ENCODE peak calls at places on chromosomes 12 and 14, in six cellular contexts. K is fibroblast of lung; O is ovary; M is naive thymus-derived CD4-positive, alpha-beta T cell; B is keratinocyte; N is CD8-positive, alpha-beta memory T cell. U is an unnamed sample.

GRCh38 chr14:37116933-37117844 is 55.2 kb downstream of the SLC25A21 start:
- DNase-seq in K (peak; percentile 73), O (no peak), M (no peak), B (no peak), N (no peak), U (no peak)

GRCh38 chr12:122099280-122099749 is 20.8 kb downstream of the MLXIP start:
- DNase-seq in K (no peak), O (no peak), M (no peak), B (no peak), N (no peak), U (no peak)

GRCh38 chr14:103231376-103232019 is 102.5 kb upstream of the EIF5 start:
- DNase-seq in K (no peak), O (no peak), M (no peak), B (no peak), N (no peak), U (no peak)

GRCh38 chr12:96271469-96272199 is 77.5 kb downstream of the ELK3 start:
- DNase-seq in K (peak; percentile 76), O (no peak), M (no peak), B (no peak), N (no peak), U (no peak)

GRCh38 chr12:119803391-119803791 is 73.7 kb downstream of the CIT start:
- DNase-seq in K (peak; percentile 77), O (peak; percentile 20), M (no peak), B (no peak), N (no peak), U (no peak)

GRCh38 chr12:29041621-29042020 is 107.5 kb upstream of the FAR2 start:
- DNase-seq in K (peak; percentile 84), O (no peak), M (no peak), B (no peak), N (no peak), U (no peak)

GRCh38 chr12:111773801-111774551 is 7.2 kb downstream of the ALDH2 start:
- DNase-seq in K (peak; percentile 96), O (peak; percentile 78), M (no peak), B (no peak), N (no peak), U (no peak)

GRCh38 chr12:643478-644292 is 19.6 kb downstream of the NINJ2 start:
- DNase-seq in K (no peak), O (no peak), M (peak; percentile 35), B (no peak), N (no peak), U (no peak)

GRCh38 chr12:116432321-116432750 is 126.8 kb upstream of the MAP1LC3B2 start:
- DNase-seq in K (peak; percentile 92), O (no peak), M (no peak), B (no peak), N (no peak), U (no peak)

GRCh38 chr12:10339441-10339840 is 31.8 kb downstream of the KLRD1 start:
- DNase-seq in K (no peak), O (no peak), M (no peak), B (no peak), N (no peak), U (no peak)

GRCh38 chr12:121568971-121569808 is 11.6 kb downstream of the KDM2B start:
- DNase-seq in K (peak; percentile 49), O (no peak), M (no peak), B (no peak), N (no peak), U (no peak)

GRCh38 chr12:11768233-11768965 is 118.9 kb downstream of the ETV6 start:
- DNase-seq in K (no peak), O (no peak), M (no peak), B (no peak), N (no peak), U (no peak)
- H3K4me1 ChIP-seq in K (peaks cover 18% of the 10 kb centered on the region), O (peaks cover 9% of the 10 kb centered on the region), M (peaks cover 24% of the 10 kb centered on the region), B (no peaks in the 10 kb centered on the region), N (peaks cover 40% of the 10 kb centered on the region), U (no peaks in the 10 kb centered on the region)

DNA sequence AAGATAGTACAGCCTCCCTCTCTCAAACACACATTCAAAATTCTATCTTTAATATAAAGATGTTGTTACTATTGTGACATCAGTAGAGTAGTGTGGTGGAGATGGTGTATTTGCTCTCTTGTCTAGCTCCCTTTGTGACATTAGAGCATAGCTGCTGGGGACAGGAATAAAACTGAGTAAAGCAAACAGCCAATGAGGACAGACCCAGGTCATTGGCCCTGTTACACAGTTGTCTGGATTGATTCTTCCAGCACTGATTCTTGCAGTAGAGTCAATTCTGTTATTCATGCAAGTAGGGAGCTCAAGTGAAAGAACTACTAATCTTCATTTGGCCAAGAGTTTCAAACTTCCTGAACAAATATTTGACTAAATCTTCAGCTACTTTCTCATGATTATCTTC is 72.4 kb downstream of the SCN8A start:
- DNase-seq in K (no peak), O (no peak), M (no peak), B (no peak), N (no peak), U (no peak)
- H3K4me3 ChIP-seq in K (no peak overlapping the region), O (no peak overlapping the region), M (no peak overlapping the region), B (no peak overlapping the region), N (no peak overlapping the region), U (no peak overlapping the region)

DNA sequence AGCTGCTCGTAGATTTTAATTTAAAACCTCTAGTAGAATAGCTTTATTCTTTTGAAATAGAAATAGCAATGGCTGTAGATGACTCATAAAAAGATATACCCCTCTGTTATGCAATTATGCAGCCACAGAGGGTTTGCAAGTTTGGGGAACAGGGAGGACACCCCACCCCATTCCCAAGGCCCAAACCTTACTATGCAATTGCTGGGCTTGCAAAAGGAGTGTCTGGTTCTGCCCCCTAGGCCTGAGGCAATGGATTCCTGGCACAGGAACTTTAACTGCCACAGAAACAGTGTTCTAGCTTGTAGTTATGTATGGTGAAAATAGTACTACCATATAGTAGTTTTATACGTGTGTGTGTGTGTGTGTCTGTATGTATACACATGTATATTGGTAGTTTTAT is 403.3 kb downstream of the ADAMTS20 start:
- DNase-seq in K (no peak), O (no peak), M (no peak), B (peak; percentile 73), N (no peak), U (no peak)
- H3K27ac ChIP-seq in K (no peak overlapping the region), O (no peak overlapping the region), M (no peak overlapping the region), B (no peak overlapping the region), N (no peak overlapping the region), U (no peak overlapping the region)

GRCh38 chr12:25130741-25131188 is 64.2 kb downstream of the DNAI7 start:
- DNase-seq in K (peak; percentile 82), O (no peak), M (peak; percentile 41), B (no peak), N (peak; percentile 39), U (no peak)
- H3K4me1 ChIP-seq in K (no peaks in the 10 kb centered on the region), O (no peaks in the 10 kb centered on the region), M (no peaks in the 10 kb centered on the region), B (peaks cover 6% of the 10 kb centered on the region), N (no peaks in the 10 kb centered on the region), U (no peaks in the 10 kb centered on the region)

GRCh38 chr12:54126696-54127537 is 61.9 kb downstream of the SMUG1 start:
- DNase-seq in K (peak; percentile 25), O (peak; percentile 86), M (no peak), B (no peak), N (no peak), U (peak; percentile 56)

GRCh38 chr12:54128466-54128865 is 60.3 kb downstream of the SMUG1 start:
- DNase-seq in K (no peak), O (no peak), M (no peak), B (no peak), N (no peak), U (no peak)

GRCh38 chr12:54127538-54128259 is 61.1 kb downstream of the SMUG1 start:
- DNase-seq in K (no peak), O (peak; percentile 56), M (no peak), B (no peak), N (no peak), U (no peak)

GRCh38 chr12:54129028-54129903 is 59.5 kb downstream of the SMUG1 start:
- DNase-seq in K (no peak), O (no peak), M (no peak), B (no peak), N (no peak), U (no peak)

DNA sequence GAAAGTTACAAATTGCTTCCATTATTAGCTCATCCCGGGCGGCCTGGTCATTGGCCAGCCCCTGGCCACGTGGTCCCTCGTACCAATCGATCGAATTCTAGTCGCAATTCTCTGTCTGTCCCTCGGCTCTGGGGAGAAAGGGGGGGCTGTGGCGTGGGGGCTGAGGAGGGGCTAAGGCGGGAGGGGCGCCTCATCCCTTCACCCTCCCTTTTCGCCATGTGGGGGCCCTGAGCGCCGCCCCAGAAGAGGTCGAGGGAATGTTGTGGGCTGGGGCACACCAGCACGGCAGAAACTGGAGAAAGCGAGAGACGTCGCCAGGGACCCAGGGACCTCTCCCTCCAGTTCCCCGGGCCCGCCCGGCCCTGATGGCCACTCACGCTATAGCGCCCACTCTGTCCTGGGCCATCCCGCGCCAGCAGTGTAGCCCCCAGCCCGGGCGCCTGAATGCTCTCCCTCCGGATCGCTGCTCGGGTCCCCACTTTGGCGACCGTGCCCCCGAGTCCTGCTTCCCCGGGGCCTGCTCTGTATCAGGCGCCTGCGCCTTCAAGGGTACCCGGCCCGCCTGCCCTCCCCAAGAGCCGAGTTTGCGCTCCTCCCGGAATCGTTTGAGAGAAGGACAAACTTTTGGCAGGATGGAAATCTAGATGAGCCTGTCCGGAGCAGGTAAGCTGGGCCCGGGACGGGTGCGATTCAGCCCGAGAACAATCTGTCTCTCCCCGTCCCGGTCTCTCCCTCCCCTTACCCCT is 62.7 kb downstream of the SMUG1 start:
- DNase-seq in K (no peak), O (peak; percentile 73), M (no peak), B (no peak), N (no peak), U (peak; percentile 36)
- H3K4me3 ChIP-seq in K (peak overlapping the region; percentile 67), O (peak overlapping the region; percentile 87), M (peak overlapping the region; percentile 25), B (peak overlapping the region; percentile 77), N (peak overlapping the region; percentile 54), U (peak overlapping the region; percentile 63)

GRCh38 chr12:118137148-118137678 is 1.3 kb downstream of the PEBP1 start:
- DNase-seq in K (no peak), O (no peak), M (no peak), B (no peak), N (no peak), U (no peak)
- H3K27ac ChIP-seq in K (peak overlapping the region; percentile 86), O (peak overlapping the region; percentile 92), M (peak overlapping the region; percentile 83), B (peak overlapping the region; percentile 73), N (no peak overlapping the region), U (peak overlapping the region; percentile 88)

GRCh38 chr12:6921996-6922935 is 5.5 kb upstream of the ATN1 start:
- DNase-seq in K (no peak), O (no peak), M (no peak), B (no peak), N (no peak), U (no peak)
- H3K4me1 ChIP-seq in K (peaks cover 27% of the 10 kb centered on the region), O (peaks cover 15% of the 10 kb centered on the region), M (peaks cover 8% of the 10 kb centered on the region), B (peaks cover 39% of the 10 kb centered on the region), N (peaks cover 19% of the 10 kb centered on the region), U (peaks cover 3% of the 10 kb centered on the region)

DNA sequence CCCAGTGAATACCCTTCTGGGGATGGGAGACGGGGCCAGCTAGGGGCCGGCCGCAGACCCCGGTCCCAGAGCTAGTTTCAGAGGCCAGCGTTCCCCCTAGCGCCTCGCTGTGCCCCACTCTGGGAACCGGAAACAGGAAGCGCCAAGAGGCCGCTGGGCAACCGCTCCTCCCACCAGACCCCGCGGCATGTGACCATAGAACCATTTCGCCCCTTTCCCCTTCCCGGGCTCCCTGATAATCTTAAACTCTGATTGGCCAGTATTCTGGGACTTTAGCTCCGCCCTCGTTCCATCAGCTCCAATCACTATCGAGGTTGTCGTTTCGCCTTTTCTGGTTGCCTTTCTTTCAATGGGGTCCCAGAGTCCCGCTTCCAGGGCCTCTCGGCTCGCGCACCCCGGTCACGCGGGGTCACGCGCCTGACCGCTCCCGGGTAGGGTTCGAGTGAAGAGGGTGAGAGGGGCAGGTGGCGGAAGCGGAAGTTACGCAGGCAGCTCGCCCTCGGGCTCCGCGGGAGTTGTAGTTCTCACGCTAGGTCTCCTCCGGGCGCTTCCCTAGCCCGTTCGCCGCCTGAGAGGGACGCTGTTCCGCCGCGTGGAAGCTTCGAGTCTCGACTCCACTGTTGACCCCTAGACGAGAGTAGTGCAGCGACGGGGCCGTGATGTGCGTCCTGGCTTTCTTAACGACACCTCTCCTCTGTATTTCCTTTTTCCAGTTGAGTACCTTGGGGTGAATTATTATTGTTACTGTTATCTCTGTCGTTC is at the start of gene M6PR:
- DNase-seq in K (peak; percentile 95), O (peak; percentile 92), M (peak; percentile 89), B (peak; percentile 75), N (peak; percentile 88), U (peak; percentile 95)
- H3K4me3 ChIP-seq in K (peak within 1 kb of the TSS; percentile 97), O (peak within 1 kb of the TSS; percentile 91), M (peak within 1 kb of the TSS; percentile 93), B (peak within 1 kb of the TSS; percentile 98), N (peak within 1 kb of the TSS; percentile 97), U (peak within 1 kb of the TSS; percentile 85)

U was measured in pancreas.